ENCODE peak calls at places on chromosomes 11 and 22, in five cellular contexts. P is stimulated activated naive CD8-positive, alpha-beta T cell treated with anti-CD3 and anti-CD28 coated beads, Interleukin-15, Interleukin-2, amounts not matched to agents 100 U/mL and 50 U/mL, for 24 hours; D is NCI-H460; V is activated CD4-positive, alpha-beta T cell treated with anti-CD3 and anti-CD28 coated beads, Interleukin-2, amount 10 ng/mL, durations not matched to agents 7 days and 5 days; Y is MV-4-11. U is an unnamed sample.

GRCh38 chr11:73981051-73981805 is 1.4 kb downstream of the UCP2 start:
- DNase-seq in Y (no peak), D (no peak), P (no peak), V (no peak), U (no peak)

GRCh38 chr11:358129-358805 is 11.0 kb upstream of the B4GALNT4 start:
- DNase-seq in Y (no peak), P (no peak), V (no peak), D (no peak), U (no peak)

GRCh38 chr11:19116971-19117759 is at the start of gene ZDHHC13:
- DNase-seq in D (peak; percentile 84), V (peak; percentile 96), Y (peak; percentile 87), P (peak; percentile 96), U (peak; percentile 97)

GRCh38 chr11:64877390-64878222 is 815 bp downstream of the EHD1 start:
- DNase-seq in V (no peak), D (no peak), P (peak; percentile 62), Y (peak; percentile 20), U (no peak)

GRCh38 chr11:107683807-107684206 is 28.0 kb downstream of the SLN start:
- DNase-seq in P (no peak), Y (no peak), V (no peak), D (no peak), U (no peak)

GRCh38 chr11:130431806-130432205 is 3.4 kb upstream of the ADAMTS8 start:
- DNase-seq in D (no peak), V (no peak), Y (no peak), P (no peak), U (no peak)

GRCh38 chr22:39314251-39314971 is 5.0 kb downstream of the RPL3 start:
- DNase-seq in D (no peak), Y (no peak), V (no peak), P (peak; percentile 28), U (no peak)

GRCh38 chr11:69499946-69500284 is 18.5 kb downstream of the LINC01488 start:
- DNase-seq in Y (no peak), V (no peak), P (no peak), D (no peak), U (no peak)